ENCODE peak calls at places on chromosomes 1 and 21, in six cellular contexts. Z is psoas muscle, L is pancreas, Y is choroid plexus epithelial cell, R is suprapubic skin, F is mammary epithelial cell. J is an unnamed sample.

GRCh38 chr1:2863149-2863963 is 61.9 kb upstream of the TTC34 start:
- DNase-seq in Z (peak), F (no peak), R (no peak), Y (no peak), L (peak), J (no peak)

GRCh38 chr1:60970081-60970509 is 112.3 kb upstream of the NFIA start:
- DNase-seq in L (no peak), Z (no peak), F (peak), Y (peak), R (no peak), J (no peak)

GRCh38 chr1:185353124-185353523 is 36.1 kb upstream of the IVNS1ABP start:
- DNase-seq in Y (no peak), L (no peak), R (no peak), F (no peak), Z (no peak), J (no peak)

GRCh38 chr1:67588186-67588865 is 96.7 kb upstream of the GADD45A start:
- DNase-seq in L (no peak), Y (no peak), F (no peak), R (no peak), Z (no peak), J (no peak)

GRCh38 chr1:54475357-54476230 is 69.4 kb upstream of the SSBP3 start:
- DNase-seq in Z (no peak), F (no peak), L (no peak), R (no peak), Y (no peak), J (no peak)

GRCh38 chr1:169550294-169550693 is 36.0 kb downstream of the F5 start:
- DNase-seq in L (no peak), Z (no peak), R (no peak), Y (peak), F (peak), J (no peak)

GRCh38 chr1:43383449-43383848 is 6.2 kb downstream of the MED8 start:
- DNase-seq in R (no peak), F (no peak), L (no peak), Z (no peak), Y (no peak), J (no peak)

GRCh38 chr1:234881893-234882771 is 246.5 kb downstream of the TOMM20 start:
- DNase-seq in Y (no peak), R (no peak), F (no peak), Z (no peak), L (no peak), J (no peak)

GRCh38 chr21:39007532-39007931 is 175.7 kb downstream of the PSMG1 start:
- DNase-seq in Z (no peak), F (peak), L (no peak), R (no peak), Y (no peak), J (no peak)

GRCh38 chr21:46216132-46216747 is 12.3 kb downstream of the LSS start:
- DNase-seq in R (peak), Y (no peak), F (no peak), Z (no peak), L (peak), J (no peak)

GRCh38 chr1:30965914-30966313 is 57.4 kb upstream of the SDC3 start:
- DNase-seq in R (no peak), Z (no peak), Y (no peak), L (no peak), F (no peak), J (no peak)

GRCh38 chr1:12454406-12455391 is 163.3 kb downstream of the DHRS3 start:
- DNase-seq in Z (peak), F (no peak), R (peak), L (no peak), Y (peak), J (no peak)

GRCh38 chr1:51237714-51238403 is 1.8 kb downstream of the RNF11 start:
- DNase-seq in F (peak), L (no peak), R (no peak), Y (peak), Z (no peak), J (no peak)

GRCh38 chr1:3898994-3899775 is 887 bp downstream of the C1orf174 start:
- DNase-seq in Y (peak), F (peak), R (no peak), L (no peak), Z (no peak), J (no peak)

GRCh38 chr1:97906567-97907228 is 14.1 kb downstream of the DPYD start:
- DNase-seq in F (peak), Y (peak), Z (peak), R (peak), L (no peak), J (no peak)

GRCh38 chr21:43767980-43768867 is 7.9 kb downstream of the CSTB start:
- DNase-seq in Z (peak), Y (peak), F (peak), L (peak), R (peak), J (peak)

GRCh38 chr1:16006552-16007485 is 2.8 kb downstream of the SRARP start:
- DNase-seq in Z (no peak), R (no peak), Y (peak), F (peak), L (peak), J (no peak)

GRCh38 chr1:226651041-226651731 is 87.9 kb downstream of the ITPKB start:
- DNase-seq in R (no peak), Z (peak), Y (no peak), L (peak), F (no peak), J (no peak)

GRCh38 chr1:115641762-115642167 is at the start of gene VANGL1:
- DNase-seq in Z (peak), R (no peak), Y (peak), F (peak), L (peak), J (peak)

GRCh38 chr1:100720751-100721150 is 1.2 kb downstream of the VCAM1 start:
- DNase-seq in R (no peak), L (no peak), Z (no peak), F (no peak), Y (no peak), J (no peak)

GRCh38 chr1:25724986-25725385 is 75.0 kb upstream of the SELENON start:
- DNase-seq in R (no peak), Y (no peak), L (no peak), Z (no peak), F (no peak), J (no peak)

GRCh38 chr1:206421616-206422355 is 48.5 kb upstream of the IKBKE start:
- DNase-seq in R (no peak), Z (no peak), L (no peak), F (no peak), Y (no peak), J (no peak)

GRCh38 chr1:222136869-222137268 is 395.0 kb upstream of the DUSP10 start:
- DNase-seq in Y (no peak), L (no peak), F (no peak), Z (no peak), R (no peak), J (no peak)

GRCh38 chr1:70411360-70411844 is 334 bp downstream of the CTH start:
- DNase-seq in Y (peak), F (no peak), R (peak), L (peak), Z (peak), J (no peak)

GRCh38 chr21:43701936-43702784 is 16.8 kb upstream of the PDXK start:
- DNase-seq in F (no peak), Y (no peak), Z (no peak), L (no peak), R (no peak), J (no peak)

GRCh38 chr1:212920895-212921294 is 29.4 kb upstream of the VASH2 start:
- DNase-seq in L (no peak), R (no peak), Y (peak), F (no peak), Z (no peak), J (no peak)

GRCh38 chr1:65606426-65606825 is 186.0 kb downstream of the LEPR start:
- DNase-seq in L (no peak), Z (no peak), F (no peak), R (no peak), Y (peak), J (no peak)

GRCh38 chr1:22031214-22031962 is 21.1 kb upstream of the CDC42 start:
- DNase-seq in R (no peak), Y (no peak), Z (no peak), F (no peak), L (no peak), J (peak)

GRCh38 chr1:38208720-38209632 is 162.4 kb upstream of the POU3F1 start:
- DNase-seq in F (no peak), Y (peak), Z (no peak), L (no peak), R (no peak), J (no peak)

GRCh38 chr1:26126321-26127084 is 14.9 kb downstream of the PDIK1L start:
- DNase-seq in F (peak), R (no peak), Y (peak), Z (no peak), L (no peak), J (peak)

GRCh38 chr1:93641527-93641926 is 40.1 kb downstream of the BCAR3 start:
- DNase-seq in F (no peak), L (no peak), Y (peak), R (no peak), Z (no peak), J (no peak)

GRCh38 chr1:171742577-171742922 is 685 bp upstream of the VAMP4 start:
- DNase-seq in R (peak), Y (peak), Z (no peak), L (no peak), F (peak), J (peak)

GRCh38 chr1:156148236-156148635 is 5.1 kb upstream of the SEMA4A start:
- DNase-seq in Z (no peak), Y (no peak), R (no peak), L (no peak), F (no peak), J (no peak)

GRCh38 chr1:156145622-156146005 is 7.8 kb upstream of the SEMA4A start:
- DNase-seq in R (no peak), F (no peak), Y (no peak), L (no peak), Z (no peak), J (no peak)

GRCh38 chr1:156144747-156145146 is 8.6 kb upstream of the SEMA4A start:
- DNase-seq in L (no peak), R (no peak), Z (no peak), F (no peak), Y (no peak), J (no peak)

GRCh38 chr1:156146749-156147405 is 6.5 kb upstream of the SEMA4A start:
- DNase-seq in R (no peak), F (peak), L (no peak), Y (no peak), Z (no peak), J (peak)

DNA sequence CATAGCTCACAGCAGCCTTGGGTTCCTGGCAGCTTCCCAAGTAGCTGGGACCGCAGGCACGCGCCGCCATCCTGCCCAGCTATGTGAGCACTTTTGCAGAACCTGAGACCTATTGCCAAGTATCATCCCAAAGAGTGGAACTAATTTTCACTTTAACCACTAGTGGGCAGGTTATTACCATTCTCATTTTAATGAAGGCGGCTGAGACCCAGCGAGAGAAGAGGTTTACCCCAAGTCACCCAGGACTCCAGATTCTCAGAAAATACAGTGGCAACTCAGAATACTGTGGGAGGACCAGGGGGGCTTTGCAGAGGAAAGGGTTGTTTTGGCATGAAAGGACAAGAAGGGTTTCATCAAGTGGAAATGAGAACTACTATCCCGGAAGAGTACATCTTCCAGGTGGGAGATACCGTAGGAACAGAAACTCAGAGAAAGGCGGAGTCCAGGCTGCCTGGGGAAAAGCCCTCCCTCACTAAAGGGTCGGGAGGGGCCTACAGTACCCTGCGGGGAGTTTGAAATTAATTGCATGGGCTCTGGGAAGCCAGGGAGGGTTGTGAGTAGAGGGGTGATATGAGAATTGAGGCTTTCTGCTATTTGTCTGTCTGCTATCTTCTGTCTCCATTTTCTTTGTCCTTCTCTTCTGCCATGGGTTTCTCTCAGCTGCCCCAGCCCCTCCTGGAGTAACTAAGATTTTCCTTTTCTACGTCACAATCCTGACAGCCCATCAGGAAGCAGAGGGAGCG is 7.2 kb upstream of the SEMA4A start:
- DNase-seq in F (peak), Y (peak), R (peak), L (no peak), Z (peak), J (peak)
- H3K4me3 ChIP-seq in F (no peak), Y (peak), R (no peak), L (no peak), Z (no peak), J (no peak)

GRCh38 chr1:90850925-90851710 is 134.0 kb upstream of the BARHL2 start:
- DNase-seq in Y (peak), Z (peak), R (peak), F (peak), L (peak), J (peak)
- TF ChIP-seq CTCF in Y (peak), Z (peak), R (peak), F (peak), L (peak), J (no peak)

GRCh38 chr1:205275916-205276315 is 45.6 kb downstream of the NUAK2 start:
- DNase-seq in R (no peak), F (no peak), L (no peak), Y (no peak), Z (no peak), J (no peak)
- H3K4me3 ChIP-seq in R (no peak), F (no peak), L (no peak), Y (no peak), Z (no peak), J (no peak)

GRCh38 chr1:218275823-218276222 is 9.3 kb upstream of the RRP15 start:
- DNase-seq in F (no peak), L (no peak), R (no peak), Y (no peak), Z (no peak), J (no peak)

GRCh38 chr1:218284377-218284916 is 646 bp upstream of the RRP15 start:
- DNase-seq in R (peak), F (no peak), Y (no peak), L (no peak), Z (no peak), J (no peak)

GRCh38 chr1:218284917-218285635 is at the start of gene RRP15:
- DNase-seq in L (peak), Y (peak), R (peak), F (peak), Z (peak), J (peak)

GRCh38 chr1:218281285-218281684 is 3.8 kb upstream of the RRP15 start:
- DNase-seq in Z (no peak), F (no peak), R (no peak), L (no peak), Y (no peak), J (no peak)
- TF ChIP-seq CTCF in Z (no peak), F (no peak), R (no peak), L (no peak), Y (no peak), J (no peak)

GRCh38 chr21:31873275-31873695 is 465 bp downstream of the HUNK start:
- DNase-seq in L (peak), Y (no peak), R (no peak), F (no peak), Z (peak), J (no peak)
- H3K4me3 ChIP-seq in L (peak), Y (no peak), R (peak), F (no peak), Z (peak), J (peak)

GRCh38 chr1:32127780-32128179 is 19.9 kb downstream of the KPNA6 start:
- DNase-seq in F (no peak), Y (no peak), R (no peak), Z (no peak), L (no peak), J (no peak)
- TF ChIP-seq CTCF in F (no peak), Y (no peak), R (no peak), Z (peak), L (no peak), J (peak)

DNA sequence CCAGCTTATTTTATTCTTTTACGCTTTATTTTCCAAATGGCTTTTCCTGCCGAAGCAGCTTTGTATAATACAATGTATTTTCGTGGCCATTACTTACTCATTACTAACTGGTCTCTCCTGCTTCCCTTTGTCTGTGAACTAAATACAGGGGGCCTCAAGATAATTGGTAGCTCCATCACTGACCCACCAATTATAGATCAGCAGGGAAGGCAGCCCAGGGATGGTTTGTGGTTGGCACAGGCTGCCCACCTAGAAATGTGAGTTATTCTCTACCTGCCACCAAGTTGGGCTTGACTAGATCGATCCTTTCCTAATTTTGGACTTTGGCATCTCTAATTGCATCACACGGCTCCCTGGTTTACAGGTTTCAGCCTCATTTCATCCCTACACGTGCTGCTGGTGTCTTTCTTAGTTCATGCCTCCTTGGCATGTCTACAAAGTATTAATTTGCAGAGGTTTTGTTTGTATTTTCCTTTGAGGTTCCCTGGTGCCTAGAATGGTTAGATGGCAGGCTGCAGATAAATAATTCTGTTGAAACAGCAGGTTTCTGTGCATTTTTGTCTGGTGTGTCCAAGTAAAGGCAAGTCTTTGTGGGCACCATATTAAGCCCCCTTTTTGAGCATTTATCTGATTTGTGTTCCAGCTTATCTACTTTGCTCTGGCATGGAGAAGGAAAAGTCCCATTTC is 35.2 kb downstream of the PEX14 start:
- DNase-seq in F (no peak), R (no peak), L (no peak), Z (no peak), Y (no peak), J (no peak)
- H3K4me3 ChIP-seq in F (no peak), R (no peak), L (no peak), Z (no peak), Y (no peak), J (no peak)

GRCh38 chr1:9576903-9577302 is 11.8 kb upstream of the TMEM201 start:
- DNase-seq in Z (no peak), F (no peak), R (no peak), L (no peak), Y (no peak), J (no peak)
- TF ChIP-seq CTCF in Z (no peak), F (peak), R (no peak), L (no peak), Y (no peak), J (no peak)

GRCh38 chr1:111504097-111504496 is 664 bp upstream of the ADORA3 start:
- DNase-seq in Y (no peak), L (no peak), F (no peak), Z (no peak), R (no peak), J (no peak)

GRCh38 chr1:111507411-111508201 is 4.2 kb upstream of the ADORA3 start:
- DNase-seq in Z (peak), Y (peak), L (peak), F (peak), R (peak), J (peak)

GRCh38 chr1:111505641-111506119 is 2.2 kb upstream of the ADORA3 start:
- DNase-seq in Z (no peak), R (no peak), L (no peak), F (no peak), Y (no peak), J (no peak)

GRCh38 chr1:111506561-111506960 is 3.1 kb upstream of the ADORA3 start:
- DNase-seq in L (no peak), R (no peak), Z (no peak), F (no peak), Y (no peak), J (no peak)

DNA sequence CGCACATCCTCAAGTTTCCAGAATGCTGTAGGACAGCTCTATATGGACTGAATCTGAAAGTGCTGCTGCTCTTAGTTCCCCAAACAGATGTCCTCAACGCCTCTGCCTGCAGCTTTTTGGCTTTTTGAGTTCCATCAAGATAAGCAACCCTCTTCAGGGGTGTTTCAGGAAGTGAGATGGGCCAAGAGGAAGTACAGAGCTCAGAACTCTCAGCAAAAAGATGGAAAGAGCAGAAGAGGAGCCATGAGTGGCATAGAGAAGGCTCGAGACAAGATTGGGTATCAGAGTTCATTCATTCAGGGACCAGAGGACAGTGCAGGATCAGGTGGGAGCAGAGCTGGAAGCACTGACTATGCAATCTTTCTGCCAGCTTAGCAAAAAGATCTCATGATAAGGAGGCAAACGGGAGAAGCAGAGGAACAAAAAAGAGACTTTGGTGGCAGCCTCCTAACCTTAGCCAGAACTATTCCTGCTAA is at the start of the genes ADORA3 and TMIGD3:
- DNase-seq in F (no peak), Y (no peak), R (no peak), Z (no peak), L (no peak), J (no peak)
- H3K4me3 ChIP-seq in F (no peak), Y (no peak), R (peak), Z (peak), L (no peak), J (peak)